ENCODE peak calls at places on chromosomes 11 and 22, in ten cellular contexts. S is IMR-90; A is colonic mucosa; F is mammary epithelial cell; L is PC-9; T is kidney epithelial cell; R is cardiac muscle cell; O is PC-3; B is CD8-positive, alpha-beta T cell; K is tibial artery. J is an unnamed sample.

GRCh38 chr11:75639752-75640151 is 29.1 kb downstream of the MAP6 start:
- DNase-seq in A (peak; percentile 50), L (no peak), T (peak; percentile 31), K (peak; percentile 84), F (no peak), O (no peak), R (peak; percentile 78), B (no peak), S (peak; percentile 59), J (peak; percentile 70)

GRCh38 chr11:130313383-130314183 is 1.1 kb downstream of the ZBTB44 start:
- DNase-seq in K (no peak), B (no peak), O (peak; percentile 34), T (no peak), F (peak; percentile 36), S (peak; percentile 3), R (no peak), A (no peak), L (peak; percentile 44), J (peak; percentile 11)

GRCh38 chr11:44004452-44004833 is 43.3 kb upstream of the ACCSL start:
- DNase-seq in B (no peak), O (no peak), A (peak; percentile 7), K (peak; percentile 46), T (no peak), R (no peak), S (no peak), L (no peak), F (no peak), J (no peak)

GRCh38 chr11:29135504-29135903 is 881.3 kb downstream of the KCNA4 start:
- DNase-seq in A (no peak), B (no peak), S (peak; percentile 80), O (no peak), L (no peak), T (peak; percentile 19), F (no peak), K (no peak), R (no peak), J (peak; percentile 55)

GRCh38 chr11:102560555-102561011 is 30.0 kb upstream of the MMP7 start:
- DNase-seq in L (no peak), R (no peak), O (peak; percentile 65), B (no peak), F (peak; percentile 85), T (no peak), K (no peak), S (peak; percentile 52), A (no peak), J (peak; percentile 77)

GRCh38 chr22:48651036-48651890 is 1176.4 kb downstream of the BRD1 start:
- DNase-seq in R (no peak), B (no peak), A (no peak), S (no peak), F (no peak), L (no peak), T (no peak), K (no peak), O (no peak), J (no peak)

GRCh38 chr22:42316988-42317387 is 46.5 kb upstream of the TCF20 start:
- DNase-seq in B (peak; percentile 41), K (no peak), F (peak; percentile 74), L (no peak), A (peak; percentile 91), O (no peak), S (no peak), R (no peak), T (peak; percentile 14), J (peak; percentile 52)

GRCh38 chr11:3164138-3164539 is 971 bp downstream of the OSBPL5 start:
- DNase-seq in A (no peak), B (no peak), F (no peak), T (no peak), S (no peak), L (no peak), R (no peak), O (no peak), K (peak; percentile 73), J (no peak)

GRCh38 chr22:21652547-21653545 is 10.7 kb downstream of the SDF2L1 start:
- DNase-seq in F (no peak), A (no peak), K (no peak), T (no peak), L (no peak), B (no peak), R (no peak), O (no peak), S (no peak), J (no peak)

GRCh38 chr22:44497218-44497903 is 672 bp downstream of the RTL6 start:
- DNase-seq in B (no peak), O (no peak), L (no peak), K (no peak), T (no peak), S (peak; percentile 34), F (peak; percentile 3), R (no peak), A (no peak), J (no peak)

GRCh38 chr11:129260750-129261149 is 68.6 kb upstream of the ARHGAP32 start:
- DNase-seq in F (no peak), L (no peak), A (no peak), R (no peak), S (no peak), O (no peak), T (no peak), B (no peak), K (no peak), J (peak; percentile 56)
- H3K4me3 ChIP-seq in F (no peak overlapping the region), L (no peak overlapping the region), A (no peak overlapping the region), R (no peak overlapping the region), S (no peak overlapping the region), O (no peak overlapping the region), T (no peak overlapping the region), B (no peak overlapping the region), K (no peak overlapping the region), J (no peak overlapping the region)

GRCh38 chr11:134048028-134048427 is 20.8 kb upstream of the JAM3 start:
- DNase-seq in O (no peak), T (no peak), K (no peak), S (no peak), B (no peak), L (no peak), R (no peak), F (no peak), A (no peak), J (no peak)

GRCh38 chr11:134044514-134045284 is 24.2 kb upstream of the JAM3 start:
- DNase-seq in B (no peak), A (no peak), T (no peak), R (no peak), S (no peak), F (no peak), L (no peak), K (no peak), O (no peak), J (no peak)

GRCh38 chr11:134046681-134047449 is 22.0 kb upstream of the JAM3 start:
- DNase-seq in B (no peak), O (no peak), S (no peak), K (peak; percentile 60), T (no peak), F (no peak), L (no peak), R (no peak), A (no peak), J (no peak)

GRCh38 chr11:134047586-134047999 is 21.3 kb upstream of the JAM3 start:
- DNase-seq in F (peak; percentile 73), S (peak; percentile 90), A (peak; percentile 67), K (peak; percentile 98), B (no peak), L (no peak), O (peak; percentile 70), R (no peak), T (no peak), J (peak; percentile 95)

DNA sequence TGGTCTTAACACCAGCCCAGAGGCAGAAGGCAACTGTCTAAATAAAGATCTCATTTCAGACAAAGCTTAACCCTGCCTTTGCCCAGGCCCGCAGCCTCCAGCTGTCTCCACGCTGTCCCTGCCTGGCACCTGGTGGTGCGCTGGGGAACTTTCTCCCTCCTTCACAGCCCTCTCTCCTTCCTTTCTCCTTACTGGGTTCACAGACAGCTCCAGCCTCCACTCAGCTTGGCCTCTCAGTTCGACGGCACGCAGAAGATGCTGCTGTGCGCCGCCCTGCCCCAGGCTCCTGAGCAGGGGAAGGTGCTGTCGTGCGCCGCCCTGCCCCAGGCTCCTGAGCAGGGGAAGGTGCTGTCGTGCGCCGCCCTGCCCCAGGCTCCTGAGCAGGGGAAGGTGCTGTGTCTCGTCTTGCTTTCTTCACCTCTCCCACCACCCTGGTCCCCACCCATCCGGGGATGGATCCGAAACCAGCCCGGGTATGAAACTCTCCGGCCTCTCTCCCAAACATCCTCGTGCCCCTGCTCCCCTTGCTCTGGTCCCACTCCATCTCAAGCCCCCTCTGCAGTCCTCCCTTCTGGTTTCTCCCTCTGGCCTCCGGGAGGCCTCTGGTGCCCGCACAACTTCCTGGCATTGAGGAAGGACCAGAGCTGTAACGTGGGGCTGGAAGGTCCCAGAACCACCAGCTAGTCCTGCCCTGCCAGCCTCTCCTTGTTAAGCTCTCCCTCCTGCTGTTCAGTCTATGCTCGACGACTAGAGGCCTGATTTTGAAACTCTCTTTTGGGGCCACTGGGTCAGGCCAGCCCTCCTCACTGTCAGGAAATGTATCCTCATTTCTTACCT is 22.9 kb upstream of the JAM3 start:
- DNase-seq in K (peak; percentile 76), O (no peak), B (no peak), S (no peak), T (no peak), A (no peak), F (no peak), R (peak; percentile 64), L (no peak), J (no peak)
- TF ChIP-seq CTCF in K (peak; percentile 63), O (no peak), B (peak; percentile 45), S (peak; percentile 37), T (peak; percentile 68), A (no peak), F (peak; percentile 58), R (peak; percentile 33), L (no peak), J (peak; percentile 58)

GRCh38 chr11:78573271-78574035 is 1.2 kb downstream of the NARS2 start:
- DNase-seq in L (no peak), O (no peak), F (no peak), S (no peak), A (no peak), T (no peak), B (no peak), R (no peak), K (no peak), J (no peak)

GRCh38 chr11:78574386-78575381 is at the start of gene NARS2:
- DNase-seq in F (peak; percentile 95), O (peak; percentile 99), T (peak; percentile 86), S (peak; percentile 97), K (peak; percentile 97), L (peak; percentile 95), A (peak; percentile 99), R (peak; percentile 97), B (peak; percentile 96), J (peak; percentile 97)

GRCh38 chr11:78576549-78577097 is 2.0 kb upstream of the NARS2 start:
- DNase-seq in A (no peak), T (no peak), R (no peak), O (no peak), B (no peak), L (no peak), K (no peak), F (no peak), S (no peak), J (no peak)

GRCh38 chr11:78577495-78577894 is 2.8 kb upstream of the NARS2 start:
- DNase-seq in O (no peak), R (no peak), A (no peak), F (no peak), L (no peak), S (no peak), K (no peak), T (no peak), B (no peak), J (no peak)

GRCh38 chr11:78575478-78575877 is 814 bp upstream of the NARS2 start:
- DNase-seq in S (no peak), B (no peak), L (no peak), K (no peak), O (no peak), F (no peak), A (no peak), T (no peak), R (no peak), J (no peak)
- H3K4me3 ChIP-seq in S (peak overlapping the region; percentile 80), B (peak overlapping the region; percentile 73), L (peak overlapping the region; percentile 71), K (peak overlapping the region; percentile 73), O (peak overlapping the region; percentile 92), F (peak overlapping the region; percentile 57), A (peak overlapping the region; percentile 97), T (peak overlapping the region; percentile 89), R (peak overlapping the region; percentile 74), J (peak overlapping the region; percentile 93)

GRCh38 chr22:22953796-22954195 is 66.2 kb downstream of the IGLL5 start:
- DNase-seq in B (no peak), K (no peak), O (no peak), S (no peak), T (no peak), R (no peak), F (no peak), A (no peak), L (no peak), J (no peak)
- TF ChIP-seq CTCF in B (no peak), K (no peak), O (no peak), S (no peak), T (no peak), R (no peak), F (no peak), A (no peak), L (no peak), J (no peak)

J was measured in fibroblast of the aortic adventitia.